ENCODE peak calls at places on chromosomes 12 and 14, in five cellular contexts. O is transverse colon, C is midbrain, D is psoas muscle, N is brain microvascular endothelial cell. Q is an unnamed sample.

GRCh38 chr14:71113376-71113775 is 206.1 kb downstream of the PCNX1 start:
- DNase-seq in O (no peak), C (no peak), D (no peak), N (peak), Q (no peak)

GRCh38 chr12:57044856-57045255 is 5.1 kb downstream of the MYO1A start:
- DNase-seq in O (no peak), C (no peak), D (no peak), N (no peak), Q (no peak)

GRCh38 chr12:10722502-10722904 is 620 bp downstream of the YBX3 start:
- DNase-seq in O (peak), C (no peak), D (peak), N (peak), Q (no peak)

GRCh38 chr12:113242018-113242418 is 20.8 kb downstream of the TPCN1 start:
- DNase-seq in O (peak), C (no peak), D (peak), N (peak), Q (peak)

GRCh38 chr12:100789146-100789545 is 5.4 kb upstream of the ANO4 start:
- DNase-seq in O (no peak), C (no peak), D (no peak), N (no peak), Q (no peak)

GRCh38 chr14:95896628-95897027 is 20.0 kb downstream of the TUNAR start:
- DNase-seq in O (no peak), C (no peak), D (no peak), N (no peak), Q (no peak)

GRCh38 chr12:122946690-122947271 is 19.5 kb downstream of the ABCB9 start:
- DNase-seq in O (peak), C (no peak), D (peak), N (peak), Q (peak)

GRCh38 chr12:124917135-124917840 is 2.8 kb upstream of the UBC start:
- DNase-seq in O (peak), C (no peak), D (peak), N (peak), Q (peak)

GRCh38 chr12:28032811-28033537 is 60.4 kb upstream of the PTHLH start:
- DNase-seq in O (no peak), C (no peak), D (no peak), N (no peak), Q (no peak)

GRCh38 chr14:24952851-24953666 is 96.9 kb downstream of the STXBP6 start:
- DNase-seq in O (no peak), C (peak), D (no peak), N (no peak), Q (no peak)

GRCh38 chr14:72916174-72916573 is 10.1 kb upstream of the DCAF4 start:
- DNase-seq in O (no peak), C (peak), D (no peak), N (no peak), Q (no peak)

GRCh38 chr14:26088260-26088659 is 509.6 kb downstream of the NOVA1 start:
- DNase-seq in O (no peak), C (no peak), D (no peak), N (no peak), Q (no peak)

GRCh38 chr14:67820428-67820881 is 876 bp downstream of the RAD51B start:
- DNase-seq in O (peak), C (no peak), D (no peak), N (peak), Q (peak)

GRCh38 chr12:70393787-70394519 is 27.9 kb downstream of the KCNMB4 start:
- DNase-seq in O (no peak), C (no peak), D (no peak), N (peak), Q (no peak)

GRCh38 chr12:112303004-112303403 is 79.2 kb downstream of the HECTD4 start:
- DNase-seq in O (no peak), C (no peak), D (no peak), N (peak), Q (no peak)

GRCh38 chr14:103529383-103530365 is 678 bp downstream of the TRMT61A start:
- DNase-seq in O (peak), C (no peak), D (no peak), N (no peak), Q (no peak)

GRCh38 chr12:45655186-45655585 is 74.3 kb upstream of the ARID2 start:
- DNase-seq in O (peak), C (no peak), D (no peak), N (peak), Q (no peak)